ENCODE peak calls at places on chromosomes 4 and X, in ten cellular contexts. J is left ventricle myocardium superior; D is fibroblast of lung; G is B cell; X is COR-L47; I is stimulated activated CD8-positive, alpha-beta memory T cell treated with anti-CD3 and anti-CD28 coated beads, Interleukin-2, amount 100 ng/mL, for 1 hour; M is stromal cell of bone marrow; T is pancreas; P is NCI-H1092; L is astrocyte of the spinal cord. W is an unnamed sample.
A peak's percentile ranks its signal among the peaks of the same experiment; 100 is the strongest.

GRCh38 chr4:46698891-46699290 is 210.2 kb downstream of the COX7B2 start:
- DNase-seq in J (no peak), D (no peak), G (no peak), X (no peak), I (no peak), M (no peak), T (peak; percentile 52), P (no peak), L (no peak), W (no peak)

GRCh38 chr4:139975830-139976272 is 178.1 kb downstream of the MAML3 start:
- DNase-seq in J (no peak), D (peak; percentile 88), G (no peak), X (no peak), I (no peak), M (peak; percentile 9), T (no peak), P (no peak), L (peak; percentile 45), W (peak; percentile 57)

GRCh38 chr4:73045894-73046293 is 23.6 kb downstream of the COX18 start:
- DNase-seq in J (no peak), D (no peak), G (no peak), X (no peak), I (no peak), M (no peak), T (no peak), P (no peak), L (no peak), W (no peak)

GRCh38 chr4:113747949-113748348 is 13.6 kb downstream of the CAMK2D start:
- DNase-seq in J (no peak), D (no peak), G (no peak), X (no peak), I (no peak), M (no peak), T (no peak), P (no peak), L (no peak), W (no peak)

GRCh38 chr4:93834371-93835066 is 6.0 kb downstream of the ATOH1 start:
- DNase-seq in J (peak; percentile 28), D (no peak), G (no peak), X (no peak), I (no peak), M (no peak), T (peak; percentile 57), P (no peak), L (no peak), W (no peak)

GRCh38 chr4:15695240-15695699 is 7.6 kb upstream of the BST1 start:
- DNase-seq in J (no peak), D (peak; percentile 74), G (no peak), X (no peak), I (no peak), M (peak; percentile 76), T (no peak), P (no peak), L (peak; percentile 98), W (no peak)

GRCh38 chrX:11929476-11929875 is 171.4 kb downstream of the MSL3 start:
- DNase-seq in J (no peak), D (no peak), G (no peak), X (no peak), I (no peak), M (no peak), T (no peak), P (no peak), L (no peak), W (no peak)

GRCh38 chrX:109774706-109775105 is 41.6 kb upstream of the ACSL4 start:
- DNase-seq in J (no peak), D (peak; percentile 81), G (no peak), X (no peak), I (no peak), M (peak; percentile 80), T (no peak), P (no peak), L (peak; percentile 33), W (no peak)

GRCh38 chr4:128163177-128164117 is 102.3 kb downstream of the LARP1B start:
- DNase-seq in J (no peak), D (peak; percentile 73), G (no peak), X (no peak), I (no peak), M (no peak), T (no peak), P (no peak), L (peak; percentile 78), W (no peak)

GRCh38 chr4:173489514-173489913 is 40.5 kb downstream of the HAND2 start:
- DNase-seq in J (no peak), D (peak; percentile 92), G (no peak), X (no peak), I (no peak), M (peak; percentile 34), T (no peak), P (no peak), L (peak; percentile 76), W (no peak)

GRCh38 chrX:27132851-27133250 is 330.3 kb downstream of the PPP4R3C start:
- DNase-seq in J (no peak), D (no peak), G (no peak), X (no peak), I (no peak), M (no peak), T (no peak), P (no peak), L (no peak), W (no peak)

GRCh38 chrX:69815519-69815918 is 199.6 kb downstream of the EDA start:
- DNase-seq in J (no peak), D (no peak), G (no peak), X (no peak), I (no peak), M (no peak), T (peak; percentile 30), P (no peak), L (no peak), W (no peak)

GRCh38 chr4:44545781-44546180 is 97.2 kb upstream of the KCTD8 start:
- DNase-seq in J (no peak), D (no peak), G (no peak), X (no peak), I (no peak), M (no peak), T (no peak), P (no peak), L (no peak), W (no peak)

GRCh38 chr4:20493761-20494353 is 206.4 kb upstream of the PACRGL start:
- DNase-seq in J (no peak), D (peak; percentile 58), G (no peak), X (no peak), I (no peak), M (no peak), T (no peak), P (no peak), L (peak; percentile 7), W (no peak)

GRCh38 chr4:142278171-142278570 is 567.9 kb downstream of the INPP4B start:
- DNase-seq in J (no peak), D (no peak), G (no peak), X (no peak), I (no peak), M (no peak), T (no peak), P (no peak), L (peak; percentile 52), W (no peak)

GRCh38 chr4:54439831-54440243 is 210.7 kb downstream of the PDGFRA start:
- DNase-seq in J (peak; percentile 32), D (peak; percentile 65), G (no peak), X (peak; percentile 31), I (no peak), M (peak; percentile 45), T (no peak), P (no peak), L (peak; percentile 49), W (peak; percentile 21)

GRCh38 chr4:140242357-140243284 is 88.6 kb upstream of the MAML3 start:
- DNase-seq in J (peak; percentile 40), D (no peak), G (peak; percentile 52), X (no peak), I (no peak), M (no peak), T (no peak), P (no peak), L (no peak), W (peak; percentile 79)

GRCh38 chr4:93317571-93317970 is 511.0 kb upstream of the ATOH1 start:
- DNase-seq in J (no peak), D (no peak), G (no peak), X (no peak), I (no peak), M (no peak), T (no peak), P (no peak), L (no peak), W (no peak)

GRCh38 chr4:8250167-8250566 is 19.4 kb upstream of the HTRA3 start:
- DNase-seq in J (no peak), D (no peak), G (no peak), X (no peak), I (no peak), M (no peak), T (peak; percentile 9), P (no peak), L (no peak), W (no peak)

GRCh38 chr4:114312349-114312748 is 286.3 kb upstream of the UGT8 start:
- DNase-seq in J (no peak), D (no peak), G (no peak), X (no peak), I (no peak), M (no peak), T (no peak), P (no peak), L (no peak), W (no peak)

GRCh38 chr4:109359040-109359646 is 56.7 kb upstream of the COL25A1 start:
- DNase-seq in J (no peak), D (no peak), G (no peak), X (no peak), I (no peak), M (no peak), T (no peak), P (no peak), L (peak; percentile 12), W (no peak)

W was measured in HL-60.